ENCODE peak calls at places on chromosomes 4 and X, in five cellular contexts. P is AG09309, W is hypothalamus, J is MG63, N is dorsolateral prefrontal cortex. B is an unnamed sample.

GRCh38 chr4:9944431-9945425 is 76.6 kb downstream of the SLC2A9 start:
- DNase-seq in J (no peak), W (no peak), N (no peak), P (no peak), B (no peak)

GRCh38 chrX:39877919-39878318 is 219.8 kb downstream of the BCOR start:
- DNase-seq in W (no peak), P (no peak), J (no peak), N (no peak), B (no peak)

GRCh38 chr4:113645771-113646455 is 115.6 kb downstream of the CAMK2D start:
- DNase-seq in W (no peak), J (peak), P (peak), N (no peak), B (peak)

GRCh38 chrX:150769408-150769807 is 76.2 kb downstream of the MTMR1 start:
- DNase-seq in J (no peak), W (no peak), P (no peak), N (no peak), B (no peak)

GRCh38 chr4:97309111-97309510 is 834.2 kb downstream of the STPG2 start:
- DNase-seq in J (no peak), N (no peak), W (no peak), P (no peak), B (peak)

GRCh38 chrX:77450415-77450814 is 3.2 kb downstream of the FGF16 start:
- DNase-seq in W (no peak), J (no peak), N (no peak), P (no peak), B (no peak)

GRCh38 chr4:38128478-38129451 is 168.6 kb downstream of the PTTG2 start:
- DNase-seq in J (peak), N (no peak), W (no peak), P (no peak), B (peak)

GRCh38 chrX:11151799-11152591 is 40.9 kb downstream of the HCCS start:
- DNase-seq in W (no peak), N (no peak), P (no peak), J (no peak), B (peak)

GRCh38 chr4:188127157-188127874 is 11.9 kb upstream of the TRIML1 start:
- DNase-seq in P (peak), J (peak), N (no peak), W (no peak), B (no peak)

GRCh38 chr4:144360394-144360793 is 219.9 kb upstream of the GYPA start:
- DNase-seq in P (no peak), N (no peak), J (no peak), W (no peak), B (no peak)

GRCh38 chrX:2502668-2503519 is 2.1 kb upstream of the DHRSX start:
- DNase-seq in N (no peak), W (no peak), P (no peak), J (no peak), B (no peak)

GRCh38 chr4:6660430-6660829 is 19.9 kb downstream of the MRFAP1 start:
- DNase-seq in P (no peak), J (no peak), W (no peak), N (no peak), B (no peak)

GRCh38 chr4:145937021-145937861 is 1.4 kb downstream of the ZNF827 start:
- DNase-seq in W (peak), N (peak), J (peak), P (no peak), B (peak)

GRCh38 chr4:83231620-83232056 is 53.0 kb downstream of the COQ2 start:
- DNase-seq in J (no peak), W (no peak), P (no peak), N (no peak), B (no peak)

GRCh38 chr4:11904117-11904535 is 475.4 kb upstream of the HS3ST1 start:
- DNase-seq in N (no peak), W (no peak), J (peak), P (no peak), B (no peak)

GRCh38 chr4:138775890-138776289 is 239.7 kb upstream of the NOCT start:
- DNase-seq in J (no peak), W (no peak), N (no peak), P (no peak), B (no peak)

GRCh38 chrX:13334491-13334890 is 14.6 kb upstream of the ATXN3L start:
- DNase-seq in N (no peak), P (no peak), W (no peak), J (no peak), B (no peak)

GRCh38 chr4:26420903-26421302 is 69.4 kb downstream of the CCKAR start:
- DNase-seq in N (no peak), P (no peak), J (peak), W (no peak), B (peak)

GRCh38 chr4:136106753-136107152 is 1425.5 kb downstream of the PCDH18 start:
- DNase-seq in P (no peak), N (no peak), W (no peak), J (no peak), B (peak)

GRCh38 chr4:94038195-94038594 is 169.5 kb upstream of the SMARCAD1 start:
- DNase-seq in P (no peak), J (no peak), N (no peak), W (no peak), B (peak)

GRCh38 chr4:40986375-40986774 is 228.0 kb downstream of the APBB2 start:
- DNase-seq in P (no peak), W (no peak), N (peak), J (no peak), B (no peak)

GRCh38 chr4:122762520-122762919 is 30.0 kb downstream of the BBS12 start:
- DNase-seq in N (no peak), J (no peak), W (no peak), P (no peak), B (no peak)

GRCh38 chrX:2714551-2714950 is 23.5 kb downstream of the CD99 start:
- DNase-seq in W (no peak), N (no peak), J (no peak), P (no peak), B (no peak)

GRCh38 chrX:80808160-80808735 is 1.4 kb downstream of the BRWD3 start:
- DNase-seq in N (peak), P (no peak), W (peak), J (peak), B (peak)

GRCh38 chr4:122747883-122748282 is 15.4 kb downstream of the BBS12 start:
- DNase-seq in N (no peak), W (no peak), P (no peak), J (no peak), B (no peak)

GRCh38 chrX:47191331-47191730 is 2.3 kb upstream of the UBA1 start:
- DNase-seq in P (no peak), J (peak), W (no peak), N (no peak), B (peak)

B was measured in NCI-H69.